ENCODE peak calls at places on chromosome 1, in seven cellular contexts. One of them, this sample, is unnamed.

GRCh38 chr1:189904509-189904908 is 573.2 kb downstream of the BRINP3 start:
- DNase-seq in IMR-90: no peak
- DNase-seq in GM12892: no peak
- DNase-seq in heart left ventricle: no peak
- DNase-seq in body of pancreas: no peak
- DNase-seq in HCT116: no peak
- DNase-seq in ovary: no peak
- DNase-seq in this sample: no peak

GRCh38 chr1:47023268-47024137 is at the start of gene CYP4X1:
- DNase-seq in IMR-90: no peak
- DNase-seq in GM12892: no peak
- DNase-seq in heart left ventricle: peak; percentile 71
- DNase-seq in body of pancreas: peak; percentile 19
- DNase-seq in HCT116: no peak
- DNase-seq in ovary: peak; percentile 12
- DNase-seq in this sample: no peak

GRCh38 chr1:39509360-39510009 is 18.0 kb downstream of the BMP8A start:
- DNase-seq in IMR-90: peak; percentile 38
- DNase-seq in GM12892: peak; percentile 57
- DNase-seq in heart left ventricle: peak; percentile 73
- DNase-seq in body of pancreas: no peak
- DNase-seq in HCT116: no peak
- DNase-seq in ovary: peak; percentile 82
- DNase-seq in this sample: peak; percentile 46

GRCh38 chr1:15573477-15573876 is 11.4 kb downstream of the AGMAT start:
- DNase-seq in IMR-90: peak; percentile 28
- DNase-seq in GM12892: no peak
- DNase-seq in heart left ventricle: no peak
- DNase-seq in body of pancreas: no peak
- DNase-seq in HCT116: no peak
- DNase-seq in ovary: no peak
- DNase-seq in this sample: no peak

GRCh38 chr1:26408604-26409003 is 2.0 kb upstream of the LIN28A start:
- DNase-seq in IMR-90: peak; percentile 71
- DNase-seq in GM12892: no peak
- DNase-seq in heart left ventricle: peak; percentile 58
- DNase-seq in body of pancreas: peak; percentile 72
- DNase-seq in HCT116: no peak
- DNase-seq in ovary: peak; percentile 73
- DNase-seq in this sample: no peak

GRCh38 chr1:239893127-239893731 is 198.5 kb upstream of the FMN2 start:
- DNase-seq in IMR-90: no peak
- DNase-seq in GM12892: no peak
- DNase-seq in heart left ventricle: no peak
- DNase-seq in body of pancreas: no peak
- DNase-seq in HCT116: no peak
- DNase-seq in ovary: no peak
- DNase-seq in this sample: no peak

GRCh38 chr1:183590225-183591191 is at the start of gene NCF2:
- DNase-seq in IMR-90: peak; percentile 57
- DNase-seq in GM12892: peak; percentile 45
- DNase-seq in heart left ventricle: no peak
- DNase-seq in body of pancreas: no peak
- DNase-seq in HCT116: no peak
- DNase-seq in ovary: no peak
- DNase-seq in this sample: peak; percentile 49

GRCh38 chr1:221268295-221268694 is 389.1 kb downstream of the HLX start:
- DNase-seq in IMR-90: peak; percentile 92
- DNase-seq in GM12892: no peak
- DNase-seq in heart left ventricle: no peak
- DNase-seq in body of pancreas: no peak
- DNase-seq in HCT116: no peak
- DNase-seq in ovary: no peak
- DNase-seq in this sample: no peak

GRCh38 chr1:197029749-197030148 is 37.3 kb downstream of the F13B start:
- DNase-seq in IMR-90: peak; percentile 43
- DNase-seq in GM12892: no peak
- DNase-seq in heart left ventricle: no peak
- DNase-seq in body of pancreas: no peak
- DNase-seq in HCT116: no peak
- DNase-seq in ovary: no peak
- DNase-seq in this sample: no peak

GRCh38 chr1:98196012-98196411 is 275.2 kb upstream of the DPYD start:
- DNase-seq in IMR-90: peak; percentile 8
- DNase-seq in GM12892: no peak
- DNase-seq in heart left ventricle: no peak
- DNase-seq in body of pancreas: no peak
- DNase-seq in HCT116: no peak
- DNase-seq in ovary: no peak
- DNase-seq in this sample: no peak

GRCh38 chr1:150970818-150971582 is 3.6 kb downstream of the CERS2 start:
- DNase-seq in IMR-90: peak; percentile 62
- DNase-seq in GM12892: no peak
- DNase-seq in heart left ventricle: peak; percentile 89
- DNase-seq in body of pancreas: peak; percentile 83
- DNase-seq in HCT116: no peak
- DNase-seq in ovary: peak; percentile 79
- DNase-seq in this sample: no peak

GRCh38 chr1:109466440-109467300 is at the start of gene SYPL2:
- DNase-seq in IMR-90: peak; percentile 12
- DNase-seq in GM12892: no peak
- DNase-seq in heart left ventricle: peak; percentile 86
- DNase-seq in body of pancreas: peak; percentile 71
- DNase-seq in HCT116: no peak
- DNase-seq in ovary: peak; percentile 57
- DNase-seq in this sample: no peak
- TF ChIP-seq POLR2A in IMR-90: no peak
- TF ChIP-seq POLR2A in GM12892: no peak
- TF ChIP-seq POLR2A in heart left ventricle: no peak
- TF ChIP-seq POLR2A in body of pancreas: peak; percentile 35
- TF ChIP-seq POLR2A in HCT116: no peak
- TF ChIP-seq POLR2A in ovary: peak; percentile 23
- TF ChIP-seq POLR2A in this sample: no peak

GRCh38 chr1:16615253-16616252 is 2.2 kb upstream of the NBPF1 start:
- DNase-seq in IMR-90: no peak
- DNase-seq in GM12892: no peak
- DNase-seq in heart left ventricle: no peak
- DNase-seq in body of pancreas: no peak
- DNase-seq in HCT116: no peak
- DNase-seq in ovary: no peak
- DNase-seq in this sample: no peak

GRCh38 chr1:16614361-16615252 is 1.2 kb upstream of the NBPF1 start:
- DNase-seq in IMR-90: no peak
- DNase-seq in GM12892: no peak
- DNase-seq in heart left ventricle: peak; percentile 26
- DNase-seq in body of pancreas: no peak
- DNase-seq in HCT116: no peak
- DNase-seq in ovary: no peak
- DNase-seq in this sample: no peak

GRCh38 chr1:16617101-16617727 is 3.9 kb upstream of the NBPF1 start:
- DNase-seq in IMR-90: no peak
- DNase-seq in GM12892: no peak
- DNase-seq in heart left ventricle: peak; percentile 26
- DNase-seq in body of pancreas: no peak
- DNase-seq in HCT116: no peak
- DNase-seq in ovary: no peak
- DNase-seq in this sample: no peak

GRCh38 chr1:16612332-16613172 is 812 bp downstream of the NBPF1 start:
- DNase-seq in IMR-90: peak; percentile 91
- DNase-seq in GM12892: no peak
- DNase-seq in heart left ventricle: peak; percentile 59
- DNase-seq in body of pancreas: peak; percentile 49
- DNase-seq in HCT116: no peak
- DNase-seq in ovary: peak; percentile 71
- DNase-seq in this sample: no peak

GRCh38 chr1:16613185-16614147 is at the start of gene NBPF1:
- DNase-seq in IMR-90: peak; percentile 94
- DNase-seq in GM12892: peak; percentile 98
- DNase-seq in heart left ventricle: peak; percentile 97
- DNase-seq in body of pancreas: peak; percentile 95
- DNase-seq in HCT116: peak; percentile 94
- DNase-seq in ovary: peak; percentile 94
- DNase-seq in this sample: peak; percentile 99
- TF ChIP-seq POLR2A in IMR-90: peak; percentile 66
- TF ChIP-seq POLR2A in GM12892: no peak
- TF ChIP-seq POLR2A in heart left ventricle: no peak
- TF ChIP-seq POLR2A in body of pancreas: peak; percentile 83
- TF ChIP-seq POLR2A in HCT116: peak; percentile 97
- TF ChIP-seq POLR2A in ovary: peak; percentile 77
- TF ChIP-seq POLR2A in this sample: no peak

GRCh38 chr1:118788372-118788955 is 199.7 kb downstream of the TBX15 start:
- DNase-seq in IMR-90: no peak
- DNase-seq in GM12892: no peak
- DNase-seq in heart left ventricle: peak; percentile 26
- DNase-seq in body of pancreas: no peak
- DNase-seq in HCT116: no peak
- DNase-seq in ovary: no peak
- DNase-seq in this sample: no peak
- TF ChIP-seq POLR2A in IMR-90: no peak
- TF ChIP-seq POLR2A in GM12892: no peak
- TF ChIP-seq POLR2A in heart left ventricle: no peak
- TF ChIP-seq POLR2A in body of pancreas: no peak
- TF ChIP-seq POLR2A in HCT116: no peak
- TF ChIP-seq POLR2A in ovary: no peak
- TF ChIP-seq POLR2A in this sample: no peak

GRCh38 chr1:222586842-222587241 is 2.9 kb downstream of the TAF1A start:
- DNase-seq in IMR-90: no peak
- DNase-seq in GM12892: no peak
- DNase-seq in heart left ventricle: no peak
- DNase-seq in body of pancreas: no peak
- DNase-seq in HCT116: no peak
- DNase-seq in ovary: no peak
- DNase-seq in this sample: no peak

GRCh38 chr1:222592171-222592570 is 2.4 kb upstream of the TAF1A start:
- DNase-seq in IMR-90: peak; percentile 66
- DNase-seq in GM12892: no peak
- DNase-seq in heart left ventricle: no peak
- DNase-seq in body of pancreas: no peak
- DNase-seq in HCT116: no peak
- DNase-seq in ovary: no peak
- DNase-seq in this sample: no peak

GRCh38 chr1:222588135-222588534 is 1.6 kb downstream of the TAF1A start:
- DNase-seq in IMR-90: no peak
- DNase-seq in GM12892: no peak
- DNase-seq in heart left ventricle: no peak
- DNase-seq in body of pancreas: no peak
- DNase-seq in HCT116: no peak
- DNase-seq in ovary: no peak
- DNase-seq in this sample: no peak

GRCh38 chr1:222594789-222595188 is 5.1 kb upstream of the TAF1A start:
- DNase-seq in IMR-90: no peak
- DNase-seq in GM12892: no peak
- DNase-seq in heart left ventricle: no peak
- DNase-seq in body of pancreas: no peak
- DNase-seq in HCT116: no peak
- DNase-seq in ovary: no peak
- DNase-seq in this sample: no peak

GRCh38 chr1:222589462-222590302 is at the start of gene TAF1A:
- DNase-seq in IMR-90: peak; percentile 74
- DNase-seq in GM12892: peak; percentile 51
- DNase-seq in heart left ventricle: peak; percentile 89
- DNase-seq in body of pancreas: peak; percentile 87
- DNase-seq in HCT116: peak; percentile 64
- DNase-seq in ovary: peak; percentile 89
- DNase-seq in this sample: peak; percentile 48
- TF ChIP-seq POLR2A in IMR-90: no peak
- TF ChIP-seq POLR2A in GM12892: peak; percentile 67
- TF ChIP-seq POLR2A in heart left ventricle: no peak
- TF ChIP-seq POLR2A in body of pancreas: peak; percentile 51
- TF ChIP-seq POLR2A in HCT116: peak; percentile 79
- TF ChIP-seq POLR2A in ovary: peak; percentile 26
- TF ChIP-seq POLR2A in this sample: peak; percentile 64

DNA sequence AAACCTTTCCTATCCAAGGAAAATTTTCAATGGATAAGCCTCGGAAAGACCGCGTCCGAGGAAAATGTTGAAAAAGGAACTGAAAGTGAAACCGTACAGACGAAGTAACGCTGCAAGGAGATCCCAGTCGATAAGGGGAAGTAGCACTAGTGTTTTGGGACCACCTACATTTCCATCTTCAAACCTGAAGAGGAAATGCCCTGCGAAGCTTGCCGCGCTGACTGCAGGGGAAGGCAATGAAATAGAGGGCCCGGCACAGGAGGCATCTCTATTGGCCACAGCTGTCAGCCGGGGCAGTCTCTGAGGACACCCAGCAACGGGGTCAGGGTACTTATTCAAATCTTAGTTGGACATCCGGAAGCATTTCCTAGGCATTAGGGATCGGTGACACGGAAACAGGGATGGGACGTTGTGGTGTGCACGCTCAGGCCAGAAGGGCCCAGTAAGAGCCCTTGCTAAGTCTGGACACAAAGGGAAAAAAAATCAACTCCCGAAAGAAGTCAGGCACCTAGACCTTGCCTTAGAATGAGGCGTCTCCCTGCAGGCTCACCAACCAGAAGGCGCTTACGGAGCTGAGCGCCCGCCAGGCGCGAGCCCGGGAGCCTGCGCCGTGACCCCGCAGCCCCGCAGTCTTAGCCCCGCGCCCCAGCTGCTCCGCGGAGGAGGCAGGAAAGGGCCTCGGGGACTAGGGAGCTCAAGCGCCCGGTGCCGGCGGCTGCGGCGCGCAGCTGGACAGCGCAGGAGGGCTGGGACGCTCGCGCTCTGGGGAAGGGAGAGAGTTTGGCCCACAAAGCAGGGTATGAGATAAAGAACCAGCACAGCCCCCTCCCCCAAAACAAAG is 649 bp downstream of the USF1 start:
- DNase-seq in IMR-90: peak; percentile 58
- DNase-seq in GM12892: peak; percentile 57
- DNase-seq in heart left ventricle: peak; percentile 79
- DNase-seq in body of pancreas: peak; percentile 68
- DNase-seq in HCT116: no peak
- DNase-seq in ovary: peak; percentile 35
- DNase-seq in this sample: no peak
- TF ChIP-seq POLR2A in IMR-90: no peak
- TF ChIP-seq POLR2A in GM12892: no peak
- TF ChIP-seq POLR2A in heart left ventricle: no peak
- TF ChIP-seq POLR2A in body of pancreas: no peak
- TF ChIP-seq POLR2A in HCT116: no peak
- TF ChIP-seq POLR2A in ovary: no peak
- TF ChIP-seq POLR2A in this sample: peak; percentile 49

GRCh38 chr1:112390775-112391602 is 5.0 kb upstream of the CTTNBP2NL start:
- DNase-seq in IMR-90: peak; percentile 90
- DNase-seq in GM12892: peak; percentile 61
- DNase-seq in heart left ventricle: peak; percentile 86
- DNase-seq in body of pancreas: peak; percentile 94
- DNase-seq in HCT116: peak; percentile 89
- DNase-seq in ovary: peak; percentile 88
- DNase-seq in this sample: peak; percentile 63
- TF ChIP-seq POLR2A in IMR-90: peak; percentile 53
- TF ChIP-seq POLR2A in GM12892: no peak
- TF ChIP-seq POLR2A in heart left ventricle: no peak
- TF ChIP-seq POLR2A in body of pancreas: peak; percentile 29
- TF ChIP-seq POLR2A in HCT116: no peak
- TF ChIP-seq POLR2A in ovary: no peak
- TF ChIP-seq POLR2A in this sample: no peak

GRCh38 chr1:36386262-36387140 is 777 bp upstream of the STK40 start:
- DNase-seq in IMR-90: peak; percentile 100
- DNase-seq in GM12892: peak; percentile 82
- DNase-seq in heart left ventricle: peak; percentile 98
- DNase-seq in body of pancreas: peak; percentile 87
- DNase-seq in HCT116: peak; percentile 97
- DNase-seq in ovary: peak; percentile 89
- DNase-seq in this sample: peak; percentile 77
- TF ChIP-seq POLR2A in IMR-90: peak; percentile 91
- TF ChIP-seq POLR2A in GM12892: peak; percentile 87
- TF ChIP-seq POLR2A in heart left ventricle: no peak
- TF ChIP-seq POLR2A in body of pancreas: peak; percentile 90
- TF ChIP-seq POLR2A in HCT116: peak; percentile 93
- TF ChIP-seq POLR2A in ovary: peak; percentile 80
- TF ChIP-seq POLR2A in this sample: peak; percentile 97